ENCODE peak calls at places on chromosomes 6 and 20, in seven cellular contexts. Y, S, U, K, N, Z and G are unnamed samples.

GRCh38 chr6:167798453-167798852 is 28.3 kb upstream of the AFDN start:
- DNase-seq in Y (no peak), S (no peak), U (no peak), K (no peak), N (peak; percentile 57), Z (no peak), G (no peak)

GRCh38 chr6:147063469-147064031 is 140.7 kb upstream of the STXBP5 start:
- DNase-seq in Y (no peak), S (no peak), U (no peak), K (no peak), N (peak; percentile 71), Z (no peak), G (peak; percentile 49)

GRCh38 chr6:16496210-16496609 is 257.8 kb downstream of the GMPR start:
- DNase-seq in Y (no peak), S (no peak), U (no peak), K (no peak), N (peak; percentile 18), Z (no peak), G (no peak)

GRCh38 chr6:129491436-129491835 is 218.5 kb downstream of the ARHGAP18 start:
- DNase-seq in Y (no peak), S (no peak), U (no peak), K (no peak), N (no peak), Z (no peak), G (no peak)

GRCh38 chr20:3621111-3621510 is 42.1 kb downstream of the GFRA4 start:
- DNase-seq in Y (no peak), S (no peak), U (no peak), K (no peak), N (peak; percentile 56), Z (no peak), G (no peak)

GRCh38 chr20:25008388-25009217 is 16.1 kb upstream of the APMAP start:
- DNase-seq in Y (no peak), S (no peak), U (no peak), K (no peak), N (no peak), Z (no peak), G (no peak)

GRCh38 chr20:41299899-41300298 is 17.6 kb downstream of the ZHX3 start:
- DNase-seq in Y (no peak), S (no peak), U (no peak), K (no peak), N (no peak), Z (no peak), G (no peak)

GRCh38 chr6:79586548-79586947 is 44.6 kb upstream of the SH3BGRL2 start:
- DNase-seq in Y (no peak), S (no peak), U (no peak), K (no peak), N (peak; percentile 68), Z (no peak), G (no peak)

GRCh38 chr6:12367412-12367811 is 77.3 kb downstream of the EDN1 start:
- DNase-seq in Y (no peak), S (no peak), U (no peak), K (no peak), N (no peak), Z (no peak), G (no peak)

GRCh38 chr20:9348316-9348715 is 166.1 kb upstream of the LAMP5 start:
- DNase-seq in Y (no peak), S (no peak), U (no peak), K (no peak), N (no peak), Z (no peak), G (no peak)
- H3K27ac ChIP-seq in Y (no peak overlapping the region), S (no peak overlapping the region), U (no peak overlapping the region), K (no peak overlapping the region), N (no peak overlapping the region), Z (no peak overlapping the region), G (no peak overlapping the region)

DNA sequence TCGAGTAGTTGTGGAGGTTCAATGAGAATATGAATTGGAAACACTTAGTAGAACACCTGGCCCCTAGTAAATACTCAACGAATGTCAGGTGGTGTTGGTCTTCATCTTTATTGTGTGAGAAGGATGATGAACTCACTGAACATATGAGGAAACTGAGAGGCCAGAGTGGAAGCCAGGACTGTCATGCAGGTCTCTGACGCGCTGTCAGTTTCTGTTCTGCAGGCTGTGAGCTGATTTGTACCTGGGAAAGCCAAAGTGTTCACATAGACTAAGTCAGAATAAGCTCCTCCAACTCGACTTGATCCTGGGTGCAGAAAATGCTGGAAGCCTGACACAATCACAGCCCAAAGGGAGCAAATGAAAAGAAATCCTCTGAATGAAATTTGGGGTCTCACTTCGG is 222.2 kb downstream of the LY86 start:
- DNase-seq in Y (no peak), S (no peak), U (no peak), K (no peak), N (no peak), Z (no peak), G (no peak)
- H3K27ac ChIP-seq in Y (no peak overlapping the region), S (no peak overlapping the region), U (peak overlapping the region; percentile 95), K (peak overlapping the region; percentile 74), N (no peak overlapping the region), Z (peak overlapping the region; percentile 67), G (no peak overlapping the region)

GRCh38 chr6:39409889-39410288 is 87.4 kb upstream of the KCNK16 start:
- DNase-seq in Y (no peak), S (no peak), U (no peak), K (no peak), N (no peak), Z (no peak), G (no peak)

GRCh38 chr6:39411465-39411864 is 89.0 kb upstream of the KCNK16 start:
- DNase-seq in Y (no peak), S (no peak), U (no peak), K (no peak), N (no peak), Z (no peak), G (no peak)

GRCh38 chr6:39415482-39415881 is 93.0 kb upstream of the KCNK16 start:
- DNase-seq in Y (no peak), S (no peak), U (no peak), K (no peak), N (no peak), Z (no peak), G (no peak)

GRCh38 chr6:39407446-39407993 is 85.0 kb upstream of the KCNK16 start:
- DNase-seq in Y (no peak), S (no peak), U (no peak), K (no peak), N (no peak), Z (no peak), G (no peak)

DNA sequence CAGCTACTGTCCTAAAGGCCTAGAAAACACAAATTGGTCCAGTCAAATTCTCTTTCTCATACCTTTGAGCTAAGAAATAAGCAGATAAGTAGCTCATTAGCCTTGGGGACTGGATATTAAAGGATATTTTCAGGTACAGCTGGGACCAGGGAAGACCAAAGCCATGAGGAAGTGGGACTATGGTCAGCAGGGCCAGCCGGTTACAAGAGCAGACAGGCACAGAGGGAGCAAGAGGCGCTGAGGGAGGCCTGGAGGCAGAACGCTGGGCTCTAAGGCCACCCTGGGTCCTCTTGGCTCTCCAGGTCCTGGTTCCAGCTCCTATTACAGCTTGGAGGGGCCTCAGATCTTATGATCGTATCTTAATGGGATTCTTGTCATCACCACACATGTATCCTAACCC is 88.5 kb upstream of the KCNK16 start:
- DNase-seq in Y (no peak), S (no peak), U (no peak), K (no peak), N (no peak), Z (no peak), G (no peak)
- H3K27ac ChIP-seq in Y (no peak overlapping the region), S (no peak overlapping the region), U (no peak overlapping the region), K (no peak overlapping the region), N (no peak overlapping the region), Z (no peak overlapping the region), G (no peak overlapping the region)

GRCh38 chr6:109869398-109870165 is 108.5 kb upstream of the GPR6 start:
- DNase-seq in Y (no peak), S (no peak), U (no peak), K (no peak), N (peak; percentile 80), Z (no peak), G (no peak)
- H3K27ac ChIP-seq in Y (no peak overlapping the region), S (no peak overlapping the region), U (no peak overlapping the region), K (no peak overlapping the region), N (peak overlapping the region; percentile 53), Z (no peak overlapping the region), G (no peak overlapping the region)

GRCh38 chr6:112015725-112016124 is 38.2 kb upstream of the CCN6 start:
- DNase-seq in Y (no peak), S (no peak), U (no peak), K (no peak), N (no peak), Z (no peak), G (no peak)
- H3K27ac ChIP-seq in Y (no peak overlapping the region), S (no peak overlapping the region), U (no peak overlapping the region), K (no peak overlapping the region), N (no peak overlapping the region), Z (no peak overlapping the region), G (no peak overlapping the region)

DNA sequence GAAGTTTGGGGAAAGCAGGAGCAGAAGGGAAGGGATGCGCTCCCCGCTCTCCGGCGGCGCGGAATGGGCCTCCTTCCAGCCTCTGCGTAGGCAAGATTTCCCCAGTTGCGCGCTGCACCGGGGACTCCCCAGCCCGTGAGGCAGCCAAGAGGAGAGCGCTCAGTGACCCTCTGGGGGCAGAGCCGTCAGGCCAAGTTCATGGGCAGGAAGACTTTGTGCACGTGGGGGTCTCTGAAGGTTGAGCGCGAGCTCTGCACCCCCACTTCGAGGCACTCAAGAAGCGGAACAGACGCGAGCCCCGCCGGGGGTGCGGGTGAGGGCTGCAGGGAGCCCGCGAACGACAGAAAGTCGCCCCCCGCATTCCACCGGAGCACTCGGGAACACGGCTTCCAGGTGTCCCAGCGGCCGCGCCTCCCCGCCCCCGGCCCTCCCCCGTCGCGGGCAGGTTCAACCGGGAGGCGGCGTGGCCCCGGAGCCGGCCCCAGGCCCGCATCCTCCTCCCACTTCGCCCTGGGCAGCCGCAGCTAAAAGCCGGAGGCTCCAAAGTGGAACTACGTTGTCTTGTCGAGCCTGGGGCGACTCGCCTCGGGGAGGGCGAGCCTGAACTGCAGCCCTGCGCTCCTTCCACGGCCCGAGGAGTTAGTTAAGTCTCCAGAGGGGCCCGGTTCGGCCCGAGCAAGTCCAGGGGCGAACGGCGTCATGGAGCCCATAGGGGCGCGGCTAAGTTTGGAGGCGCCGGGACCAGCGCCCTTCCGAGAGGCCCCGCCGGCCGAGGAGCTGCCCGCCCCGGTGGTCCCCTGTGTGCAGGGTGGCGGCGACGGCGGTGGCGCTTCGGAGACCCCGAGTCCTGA is at the start of gene PPP1R3G:
- DNase-seq in Y (no peak), S (no peak), U (peak; percentile 51), K (no peak), N (peak; percentile 43), Z (peak; percentile 54), G (no peak)
- H3K27ac ChIP-seq in Y (peak within 1 kb of the TSS; percentile 43), S (no peak within 1 kb of the TSS), U (no peak within 1 kb of the TSS), K (no peak within 1 kb of the TSS), N (no peak within 1 kb of the TSS), Z (peak within 1 kb of the TSS; percentile 74), G (no peak within 1 kb of the TSS)

GRCh38 chr6:39707962-39708683 is 17.1 kb downstream of the KIF6 start:
- DNase-seq in Y (no peak), S (no peak), U (no peak), K (no peak), N (peak; percentile 22), Z (no peak), G (no peak)

GRCh38 chr6:39702265-39702664 is 22.9 kb downstream of the KIF6 start:
- DNase-seq in Y (no peak), S (no peak), U (no peak), K (no peak), N (no peak), Z (no peak), G (no peak)

DNA sequence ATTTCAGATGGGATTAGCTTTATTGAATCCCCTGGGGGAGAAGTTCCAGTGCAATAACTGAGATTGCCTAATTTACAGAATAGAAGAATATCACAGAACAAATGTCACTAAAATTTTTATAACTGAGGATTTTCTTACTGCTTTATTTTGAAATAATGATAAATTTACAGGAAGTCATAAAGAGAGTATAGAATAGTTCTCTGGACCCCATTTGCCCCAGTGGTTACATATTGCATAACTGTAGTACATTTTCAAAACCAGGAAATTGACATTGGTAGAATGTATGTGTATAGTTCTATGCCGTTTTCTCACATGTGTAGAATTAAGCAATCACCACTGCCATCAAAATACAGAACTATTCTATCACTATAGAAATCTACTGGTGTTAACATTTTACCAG is 18.4 kb downstream of the KIF6 start:
- DNase-seq in Y (no peak), S (no peak), U (no peak), K (no peak), N (no peak), Z (no peak), G (no peak)
- H3K27ac ChIP-seq in Y (no peak overlapping the region), S (no peak overlapping the region), U (no peak overlapping the region), K (no peak overlapping the region), N (no peak overlapping the region), Z (no peak overlapping the region), G (no peak overlapping the region)